ENCODE peak calls at places on chromosomes 13 and 19, in seven cellular contexts. Q, Y, M, L, C, G and R are unnamed samples.

GRCh38 chr13:57345526-57345925 is 178.5 kb downstream of the PRR20E start:
- DNase-seq in M (no peak), Y (no peak), G (peak; percentile 5), L (no peak), C (no peak), Q (no peak), R (no peak)

GRCh38 chr19:46604781-46605355 is 3.7 kb downstream of the CALM3 start:
- DNase-seq in G (no peak), M (no peak), Q (no peak), Y (no peak), L (peak; percentile 57), C (no peak), R (peak; percentile 91)

GRCh38 chr13:97289514-97290298 is 67.6 kb downstream of the MBNL2 start:
- DNase-seq in G (no peak), L (no peak), C (no peak), M (no peak), Q (no peak), Y (no peak), R (no peak)

GRCh38 chr13:94251801-94252200 is 227.7 kb downstream of the DCT start:
- DNase-seq in L (no peak), M (peak; percentile 67), C (no peak), G (no peak), Y (no peak), Q (no peak), R (no peak)

GRCh38 chr19:8390617-8390981 is 439 bp downstream of the RAB11B start:
- DNase-seq in Q (peak; percentile 96), C (peak; percentile 98), L (peak; percentile 97), Y (peak; percentile 96), G (peak; percentile 77), M (peak; percentile 93), R (peak; percentile 96)

GRCh38 chr19:3458595-3459284 is 21.6 kb downstream of the SMIM24 start:
- DNase-seq in C (no peak), Q (no peak), M (no peak), L (no peak), Y (no peak), G (no peak), R (no peak)

GRCh38 chr13:37414667-37415066 is 183.9 kb downstream of the POSTN start:
- DNase-seq in C (no peak), L (no peak), G (no peak), M (no peak), Y (no peak), Q (no peak), R (no peak)

GRCh38 chr19:4077800-4078683 is 11.3 kb upstream of the ZBTB7A start:
- DNase-seq in Y (no peak), M (no peak), C (peak; percentile 81), L (no peak), G (no peak), Q (peak; percentile 77), R (no peak)

GRCh38 chr13:28047784-28048388 is 52.5 kb downstream of the FLT3 start:
- DNase-seq in Q (no peak), G (peak; percentile 64), M (no peak), C (no peak), L (no peak), Y (no peak), R (no peak)

GRCh38 chr13:73429691-73430090 is 370.9 kb downstream of the KLF5 start:
- DNase-seq in G (peak; percentile 97), L (no peak), Q (no peak), M (peak; percentile 53), Y (no peak), C (no peak), R (no peak)

GRCh38 chr19:33868076-33868735 is 71.5 kb downstream of the KCTD15 start:
- DNase-seq in M (peak; percentile 12), Y (no peak), G (no peak), L (peak; percentile 37), Q (no peak), C (no peak), R (no peak)

GRCh38 chr19:18271433-18271841 is 2.8 kb downstream of the IQCN start:
- DNase-seq in Y (no peak), Q (no peak), L (no peak), M (peak; percentile 56), C (no peak), G (no peak), R (no peak)

GRCh38 chr19:677201-677600 is 1.0 kb downstream of the FSTL3 start:
- DNase-seq in M (peak; percentile 81), G (peak; percentile 67), Q (no peak), Y (no peak), L (no peak), C (peak; percentile 57), R (peak; percentile 96)

GRCh38 chr13:73722120-73722519 is 412.1 kb downstream of the KLF12 start:
- DNase-seq in M (peak; percentile 34), Y (no peak), L (no peak), Q (peak; percentile 31), C (no peak), G (peak; percentile 94), R (no peak)

GRCh38 chr13:21075303-21076264 is 14.2 kb upstream of the LATS2 start:
- DNase-seq in Y (peak; percentile 55), Q (peak; percentile 39), C (no peak), G (no peak), M (no peak), L (peak; percentile 77), R (no peak)

GRCh38 chr19:4686700-4687099 is 16.6 kb upstream of the MYDGF start:
- DNase-seq in C (no peak), Y (no peak), G (no peak), L (no peak), Q (no peak), M (no peak), R (no peak)

GRCh38 chr19:30363073-30363472 is 9.1 kb upstream of the ZNF536 start:
- DNase-seq in Q (no peak), G (no peak), M (no peak), L (no peak), C (no peak), Y (no peak), R (no peak)

GRCh38 chr19:16366433-16367268 is 42.0 kb downstream of the KLF2 start:
- DNase-seq in M (no peak), Y (no peak), G (no peak), C (no peak), Q (peak; percentile 35), L (no peak), R (no peak)

GRCh38 chr13:110592670-110593069 is 22.7 kb upstream of the NAXD start:
- DNase-seq in L (no peak), C (no peak), G (peak; percentile 18), Q (no peak), Y (no peak), M (peak; percentile 82), R (no peak)

GRCh38 chr13:110589991-110590390 is 25.4 kb upstream of the NAXD start:
- DNase-seq in G (no peak), Y (no peak), C (no peak), L (no peak), Q (no peak), M (peak; percentile 28), R (no peak)

GRCh38 chr13:110590577-110590976 is 24.8 kb upstream of the NAXD start:
- DNase-seq in L (no peak), Q (no peak), M (no peak), C (no peak), Y (no peak), G (peak; percentile 78), R (no peak)

GRCh38 chr13:110597041-110597689 is 18.2 kb upstream of the NAXD start:
- DNase-seq in L (no peak), G (no peak), Y (no peak), C (no peak), M (no peak), Q (no peak), R (no peak)

DNA sequence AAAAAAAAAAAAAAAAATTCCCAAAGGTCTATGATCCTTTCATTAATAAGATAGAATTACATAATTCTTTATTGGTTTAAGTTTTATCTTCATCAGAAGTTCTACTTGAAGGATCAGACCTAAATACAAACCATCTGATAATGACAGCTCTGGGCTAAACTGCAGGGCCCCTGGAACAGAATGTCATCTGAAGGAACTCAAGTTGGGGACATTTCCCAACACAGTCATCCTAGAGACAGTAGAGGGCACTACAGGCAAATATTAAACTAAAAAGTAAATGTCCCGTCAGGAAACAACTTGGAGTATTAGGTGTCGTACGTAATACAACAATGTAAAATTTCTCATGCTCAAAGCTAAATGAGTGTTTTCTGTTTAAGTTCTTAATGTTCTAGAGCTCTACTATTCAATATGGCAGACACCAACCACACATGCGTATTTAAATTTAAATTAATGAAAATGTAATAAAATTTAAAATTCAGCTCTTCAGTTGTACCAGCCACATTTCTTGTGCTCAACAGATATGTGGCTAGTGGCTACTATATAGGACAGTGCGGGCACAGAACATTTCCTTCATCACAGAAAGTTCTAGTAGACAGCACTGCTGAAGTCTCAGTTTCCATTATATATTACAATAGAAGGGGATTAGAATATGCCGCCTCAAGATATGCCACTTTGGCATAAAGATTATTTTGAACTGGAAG is 21.8 kb upstream of the NAXD start:
- DNase-seq in Y (no peak), L (no peak), G (peak; percentile 59), M (peak; percentile 67), C (no peak), Q (peak; percentile 27), R (no peak)
- TF ChIP-seq CTCF in Y (peak; percentile 75), L (peak; percentile 77), G (peak; percentile 48), M (peak; percentile 59), C (peak; percentile 57), Q (peak; percentile 64), R (peak; percentile 38)

GRCh38 chr19:51808333-51808986 is 13.5 kb downstream of the FPR3 start:
- DNase-seq in Y (no peak), L (no peak), M (peak; percentile 88), Q (no peak), C (no peak), G (peak; percentile 4), R (no peak)
- TF ChIP-seq CTCF in Y (no peak), L (no peak), M (peak; percentile 30), Q (no peak), C (no peak), G (no peak), R (no peak)

GRCh38 chr19:39709026-39709872 is 5.0 kb downstream of the LGALS14 start:
- DNase-seq in C (no peak), L (no peak), G (peak; percentile 32), Y (no peak), M (no peak), Q (no peak), R (no peak)
- TF ChIP-seq CTCF in C (no peak), L (no peak), G (no peak), Y (no peak), M (no peak), Q (no peak), R (no peak)

GRCh38 chr13:78998736-78999135 is 339.8 kb upstream of the OBI1 start:
- DNase-seq in M (no peak), G (no peak), L (no peak), Q (no peak), C (no peak), Y (no peak), R (no peak)
- TF ChIP-seq CTCF in M (no peak), G (no peak), L (no peak), Q (no peak), C (no peak), Y (no peak), R (no peak)